ENCODE peak calls at places on chromosomes 2 and 18, in nine cellular contexts. R, P, W, S, F, A, M, C and J are unnamed samples.

GRCh38 chr2:196934672-196935071 is 8.2 kb upstream of the PGAP1 start:
- DNase-seq in R (no peak), P (no peak), W (no peak), S (no peak), F (no peak), A (no peak), M (no peak), C (no peak), J (no peak)

GRCh38 chr2:86695053-86695691 is 24.9 kb upstream of the RMND5A start:
- DNase-seq in R (no peak), P (no peak), W (peak; percentile 33), S (peak; percentile 58), F (no peak), A (no peak), M (no peak), C (no peak), J (no peak)

GRCh38 chr2:230871361-230872150 is 6.8 kb downstream of the ITM2C start:
- DNase-seq in R (no peak), P (no peak), W (no peak), S (no peak), F (no peak), A (no peak), M (no peak), C (peak; percentile 76), J (peak; percentile 81)

GRCh38 chr2:162301151-162301804 is 17.2 kb downstream of the IFIH1 start:
- DNase-seq in R (peak; percentile 78), P (peak; percentile 13), W (peak; percentile 63), S (peak; percentile 40), F (peak; percentile 71), A (peak; percentile 30), M (peak; percentile 56), C (no peak), J (no peak)

GRCh38 chr18:993560-993959 is 88.9 kb downstream of the ADCYAP1 start:
- DNase-seq in R (no peak), P (no peak), W (no peak), S (no peak), F (no peak), A (no peak), M (no peak), C (no peak), J (no peak)

GRCh38 chr2:154697422-154698237 is 865 bp upstream of the KCNJ3 start:
- DNase-seq in R (peak; percentile 65), P (peak; percentile 6), W (no peak), S (no peak), F (no peak), A (no peak), M (peak; percentile 72), C (peak; percentile 71), J (no peak)

GRCh38 chr2:184336688-184337087 is 261.6 kb upstream of the ZNF804A start:
- DNase-seq in R (no peak), P (no peak), W (no peak), S (peak; percentile 68), F (peak; percentile 30), A (no peak), M (no peak), C (no peak), J (no peak)

GRCh38 chr2:169757356-169757755 is 23.7 kb downstream of the KLHL23 start:
- DNase-seq in R (no peak), P (no peak), W (no peak), S (no peak), F (no peak), A (no peak), M (no peak), C (no peak), J (no peak)